ENCODE peak calls at places on chromosome 17, in nine cellular contexts. C, G, I, D, N, U, O, X and A are unnamed samples.

GRCh38 chr17:59451706-59452105 is 113.7 kb upstream of the DHX40 start:
- DNase-seq in I (no peak), D (no peak), G (no peak), C (peak), O (peak), N (peak), X (no peak), U (no peak), A (no peak)

GRCh38 chr17:29958947-29959657 is 17.7 kb downstream of the EFCAB5 start:
- DNase-seq in G (no peak), X (no peak), N (no peak), C (peak), I (no peak), D (no peak), U (no peak), O (peak), A (no peak)

GRCh38 chr17:83191388-83192160 is 112.2 kb downstream of the METRNL start:
- DNase-seq in G (no peak), N (no peak), D (peak), X (no peak), I (no peak), C (no peak), U (no peak), O (no peak), A (no peak)

GRCh38 chr17:28252436-28252835 is 66.6 kb upstream of the TMEM97 start:
- DNase-seq in G (no peak), U (no peak), O (peak), I (no peak), C (peak), D (no peak), X (no peak), N (no peak), A (no peak)

GRCh38 chr17:64788286-64789060 is 126.4 kb upstream of the SMURF2 start:
- DNase-seq in X (no peak), I (peak), G (no peak), U (no peak), O (no peak), N (no peak), D (no peak), C (no peak), A (no peak)

GRCh38 chr17:82658796-82659452 is 10.7 kb upstream of the WDR45B start:
- DNase-seq in N (no peak), I (no peak), X (no peak), U (no peak), D (no peak), G (no peak), C (no peak), O (no peak), A (no peak)

GRCh38 chr17:78360371-78361226 is 722 bp upstream of the SOCS3 start:
- DNase-seq in O (peak), D (peak), X (peak), C (peak), I (peak), U (no peak), N (peak), G (peak), A (peak)

GRCh38 chr17:1056761-1057160 is 59.8 kb downstream of the TIMM22 start:
- DNase-seq in I (no peak), N (no peak), X (no peak), C (no peak), U (no peak), D (peak), O (no peak), G (no peak), A (no peak)

GRCh38 chr17:21042434-21043295 is at the start of gene USP22:
- DNase-seq in C (no peak), I (peak), G (no peak), N (no peak), U (no peak), D (no peak), O (no peak), X (peak), A (peak)

GRCh38 chr17:81665205-81666091 is 957 bp downstream of the OXLD1 start:
- DNase-seq in U (no peak), G (no peak), O (peak), N (no peak), D (no peak), I (peak), C (no peak), X (peak), A (peak)

GRCh38 chr17:21287703-21288449 is 3.4 kb downstream of the MAP2K3 start:
- DNase-seq in G (peak), N (peak), C (peak), O (peak), I (peak), D (peak), X (peak), U (peak), A (peak)

DNA sequence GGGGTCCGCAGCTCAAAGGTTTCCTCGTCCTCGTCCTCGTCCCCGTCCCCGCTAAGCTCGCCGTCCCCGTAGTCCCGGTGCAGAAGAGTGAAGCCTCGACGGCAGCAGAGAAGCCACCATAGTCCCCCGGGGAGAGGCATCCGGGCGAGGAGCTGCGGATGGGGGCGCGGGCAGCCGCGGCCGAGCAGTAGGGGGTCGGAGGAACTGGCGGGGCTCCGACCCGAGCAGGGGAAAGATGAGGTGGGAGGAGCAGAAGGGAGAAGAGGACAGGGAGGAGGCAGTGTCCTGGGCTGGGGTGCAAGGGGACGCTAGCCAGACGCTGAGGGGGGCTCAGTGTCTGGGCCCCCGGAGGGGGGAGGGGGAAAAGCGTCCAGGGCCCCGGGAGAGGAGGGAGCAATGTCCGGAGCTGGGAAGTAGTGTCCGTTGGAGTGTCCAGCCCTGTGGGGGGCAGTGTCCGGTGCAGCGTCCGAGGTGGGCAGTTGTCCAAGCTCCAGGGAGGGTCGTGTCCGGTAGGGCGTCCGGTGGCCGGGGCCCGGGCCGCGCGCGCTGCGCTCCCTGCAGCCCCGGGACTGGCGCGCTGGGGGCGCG is at the start of gene PLEKHH3:
- DNase-seq in D (no peak), U (no peak), C (peak), O (no peak), I (no peak), N (no peak), G (no peak), X (no peak), A (peak)
- TF ChIP-seq CTCF in D (peak), U (no peak), C (peak), O (no peak), I (no peak), N (peak), G (peak), X (no peak), A (no peak)

GRCh38 chr17:19237389-19238166 is 412 bp downstream of the EPN2 start:
- DNase-seq in G (peak), U (no peak), N (no peak), X (peak), C (peak), O (no peak), D (peak), I (peak), A (peak)
- TF ChIP-seq CTCF in G (peak), U (no peak), N (no peak), X (no peak), C (peak), O (no peak), D (no peak), I (no peak), A (no peak)

GRCh38 chr17:43330876-43331639 is 67.7 kb upstream of the ARL4D start:
- DNase-seq in X (no peak), O (no peak), G (no peak), C (no peak), N (no peak), I (no peak), U (no peak), D (no peak), A (no peak)
- TF ChIP-seq CTCF in X (no peak), O (no peak), G (no peak), C (peak), N (no peak), I (no peak), U (no peak), D (no peak), A (no peak)

DNA sequence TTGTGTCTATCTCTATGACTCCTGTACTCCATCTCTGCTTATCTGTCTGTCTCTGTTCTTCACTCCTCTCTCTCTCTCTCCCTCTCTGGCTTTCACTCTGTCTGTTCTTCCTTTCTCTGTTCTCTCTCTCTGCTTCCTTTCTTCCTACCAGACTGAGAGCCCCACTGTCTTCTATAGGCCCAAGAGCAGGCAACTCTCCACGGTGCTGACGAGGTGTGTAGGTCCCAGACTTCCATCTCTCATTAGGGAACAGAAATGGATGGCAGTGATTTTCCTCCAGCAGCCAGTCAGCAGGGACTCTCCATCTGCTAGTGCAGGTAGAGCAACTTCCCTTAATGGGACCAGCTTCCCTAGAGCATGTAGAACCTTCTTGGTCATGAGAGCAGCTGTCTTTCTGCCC is 47.6 kb upstream of the NLRP1 start:
- DNase-seq in D (no peak), X (no peak), U (no peak), O (no peak), G (no peak), C (no peak), N (no peak), I (no peak), A (no peak)
- TF ChIP-seq CTCF in D (no peak), X (no peak), U (no peak), O (no peak), G (no peak), C (no peak), N (no peak), I (no peak), A (no peak)

DNA sequence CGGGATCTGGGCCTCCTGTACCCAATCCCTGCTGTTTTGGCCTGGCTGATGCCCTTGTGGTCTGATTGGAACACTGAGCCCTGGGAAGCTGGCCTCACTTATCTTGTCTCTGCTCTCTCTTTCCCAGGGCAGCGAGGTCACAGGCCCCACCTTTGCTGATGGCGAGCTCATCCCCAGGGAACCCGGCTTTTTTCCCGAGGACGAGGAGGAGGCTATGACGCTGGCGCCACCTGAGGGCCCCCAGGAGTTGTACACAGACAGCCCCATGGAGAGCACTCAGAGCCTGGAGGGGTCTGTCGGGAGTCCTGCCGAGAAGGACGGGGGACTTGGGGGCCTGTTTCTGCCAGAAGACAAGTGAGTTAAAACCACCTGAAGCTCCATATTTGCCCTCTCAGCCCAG is 126.0 kb downstream of the RAB11FIP4 start:
- DNase-seq in O (peak), U (no peak), D (no peak), I (no peak), N (no peak), C (no peak), X (no peak), G (no peak), A (no peak)
- TF ChIP-seq CTCF in O (peak), U (peak), D (peak), I (peak), N (peak), C (peak), X (peak), G (peak), A (peak)

GRCh38 chr17:8985054-8985701 is 19.7 kb upstream of the PIK3R5 start:
- DNase-seq in O (no peak), C (no peak), N (no peak), D (no peak), G (no peak), X (peak), I (no peak), U (no peak), A (no peak)

GRCh38 chr17:8988263-8988662 is 22.8 kb upstream of the PIK3R5 start:
- DNase-seq in X (no peak), I (no peak), O (no peak), N (no peak), G (no peak), C (no peak), U (no peak), D (no peak), A (no peak)

GRCh38 chr17:8991514-8992285 is 26.2 kb upstream of the PIK3R5 start:
- DNase-seq in D (peak), C (peak), G (peak), I (peak), N (peak), O (peak), U (peak), X (peak), A (no peak)

GRCh38 chr17:8981443-8981842 is 15.9 kb upstream of the PIK3R5 start:
- DNase-seq in U (no peak), X (no peak), G (no peak), C (no peak), N (no peak), I (no peak), O (no peak), D (no peak), A (no peak)

GRCh38 chr17:8986295-8986694 is 20.8 kb upstream of the PIK3R5 start:
- DNase-seq in U (no peak), O (no peak), N (no peak), G (no peak), D (no peak), C (no peak), I (no peak), X (no peak), A (no peak)
- TF ChIP-seq CTCF in U (no peak), O (no peak), N (peak), G (no peak), D (no peak), C (peak), I (no peak), X (no peak), A (no peak)

DNA sequence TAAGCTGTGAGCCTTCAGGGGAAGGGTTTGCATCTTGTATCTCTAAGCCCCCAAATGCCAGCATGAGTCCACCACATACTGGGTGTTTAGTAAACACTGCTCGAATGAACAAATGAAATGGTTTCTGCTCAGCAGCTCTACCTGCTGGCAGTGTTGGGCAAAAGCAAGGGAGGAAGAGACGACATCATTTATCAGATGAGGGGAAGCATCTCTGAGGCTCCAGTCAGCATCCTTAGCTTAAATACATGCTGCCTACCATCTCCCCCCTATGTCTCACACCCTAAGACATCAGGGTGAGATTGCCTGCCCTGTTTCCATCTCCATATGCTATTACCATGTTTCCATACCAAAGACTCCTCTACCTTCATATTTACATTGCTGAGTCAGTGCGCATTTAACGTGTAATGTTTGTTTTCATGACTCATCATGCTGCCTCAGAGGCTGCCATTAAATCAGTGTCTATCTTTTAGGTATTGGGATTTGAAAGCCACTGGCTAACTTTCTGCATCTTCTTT is 379.8 kb downstream of the UTP18 start:
- DNase-seq in D (no peak), O (peak), G (no peak), C (no peak), X (peak), U (no peak), N (peak), I (peak), A (peak)
- TF ChIP-seq CTCF in D (peak), O (peak), G (peak), C (no peak), X (peak), U (no peak), N (peak), I (peak), A (peak)

DNA sequence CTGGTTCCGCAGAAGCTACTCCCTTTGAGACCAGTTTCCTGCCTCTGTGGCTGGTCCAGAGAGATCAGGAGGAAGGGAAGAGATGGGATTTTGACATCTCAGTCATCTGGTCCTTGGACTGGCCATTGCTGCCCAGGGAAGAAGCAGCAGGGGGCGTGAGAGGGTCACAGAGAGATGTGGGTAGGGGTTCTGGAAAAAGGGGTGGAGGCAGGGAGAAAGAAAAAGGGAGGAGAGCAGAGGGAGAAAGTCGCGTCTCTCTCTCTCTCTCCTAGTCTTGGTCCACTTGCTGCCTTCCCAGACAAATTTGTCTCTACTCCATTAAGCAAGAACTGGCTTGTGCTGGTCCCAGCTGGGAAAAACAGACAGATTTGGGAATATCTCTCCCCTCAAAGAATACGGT is 4.4 kb downstream of the SHBG start:
- DNase-seq in I (peak), D (no peak), U (no peak), X (peak), O (peak), G (peak), N (no peak), C (peak), A (no peak)
- TF ChIP-seq CTCF in I (peak), D (peak), U (peak), X (peak), O (peak), G (peak), N (peak), C (peak), A (peak)

GRCh38 chr17:75779250-75779986 is 5.2 kb upstream of the UNK start:
- DNase-seq in N (peak), D (peak), C (peak), O (peak), G (peak), U (peak), I (peak), X (peak), A (peak)
- TF ChIP-seq CTCF in N (no peak), D (no peak), C (peak), O (no peak), G (peak), U (no peak), I (no peak), X (no peak), A (no peak)

GRCh38 chr17:19614900-19615299 is 33.7 kb upstream of the ALDH3A2 start:
- DNase-seq in I (no peak), G (no peak), O (no peak), X (no peak), U (no peak), C (no peak), N (no peak), D (no peak), A (no peak)
- TF ChIP-seq CTCF in I (no peak), G (peak), O (peak), X (no peak), U (no peak), C (no peak), N (no peak), D (no peak), A (no peak)